ENCODE peak calls at places on chromosomes 13 and 19, in ten cellular contexts. A is cortex of kidney, V is amygdala, G is NCI-H748 treated with DMSO at 0.1 percent for 48 hours, P is kidney tubule cell, N is GM03348, F is AG04450, H is HCEC 1CT, U is progenitor cell of endocrine pancreas, W is mesothelial cell of epicardium. M is an unnamed sample.

GRCh38 chr13:94749162-94749561 is 36.8 kb upstream of the SOX21 start:
- DNase-seq in A (no peak), V (no peak), G (no peak), P (no peak), N (no peak), F (no peak), H (no peak), U (no peak), W (no peak), M (no peak)

GRCh38 chr13:85254641-85255040 is 544.6 kb downstream of the SLITRK6 start:
- DNase-seq in A (no peak), V (no peak), G (no peak), P (no peak), N (no peak), F (no peak), H (no peak), U (no peak), W (no peak), M (no peak)

GRCh38 chr13:93249259-93249917 is 22.8 kb downstream of the GPC6 start:
- DNase-seq in A (no peak), V (no peak), G (no peak), P (peak), N (peak), F (peak), H (peak), U (no peak), W (no peak), M (no peak)

GRCh38 chr19:18479964-18480723 is 41.7 kb downstream of the ELL start:
- DNase-seq in A (no peak), V (no peak), G (no peak), P (peak), N (peak), F (no peak), H (peak), U (no peak), W (no peak), M (no peak)

GRCh38 chr19:36573948-36574726 is 1.0 kb upstream of the ZNF529 start:
- DNase-seq in A (no peak), V (no peak), G (no peak), P (peak), N (no peak), F (no peak), H (no peak), U (no peak), W (no peak), M (no peak)

GRCh38 chr19:18507727-18508440 is 14.0 kb downstream of the ELL start:
- DNase-seq in A (no peak), V (no peak), G (no peak), P (no peak), N (no peak), F (no peak), H (no peak), U (no peak), W (no peak), M (no peak)

GRCh38 chr19:15869109-15869555 is 28.7 kb downstream of the CYP4F2 start:
- DNase-seq in A (no peak), V (no peak), G (no peak), P (peak), N (peak), F (no peak), H (no peak), U (no peak), W (no peak), M (no peak)

GRCh38 chr13:67228031-67228430 is 2.1 kb downstream of the PCDH9 start:
- DNase-seq in A (no peak), V (no peak), G (no peak), P (no peak), N (no peak), F (no peak), H (no peak), U (no peak), W (no peak), M (no peak)

GRCh38 chr13:88926890-88927502 is 1255.8 kb downstream of the SLITRK5 start:
- DNase-seq in A (no peak), V (no peak), G (no peak), P (no peak), N (no peak), F (no peak), H (no peak), U (no peak), W (no peak), M (no peak)

GRCh38 chr13:63643543-63643942 is 2227.9 kb upstream of the PCDH20 start:
- DNase-seq in A (no peak), V (no peak), G (no peak), P (no peak), N (no peak), F (no peak), H (no peak), U (no peak), W (no peak), M (no peak)

GRCh38 chr13:47094734-47095434 is 198.0 kb upstream of the HTR2A start:
- DNase-seq in A (no peak), V (no peak), G (peak), P (peak), N (no peak), F (no peak), H (no peak), U (no peak), W (no peak), M (no peak)